ENCODE peak calls at places on chromosomes 13 and 19, in four cellular contexts. J is left ventricle myocardium inferior, G is uterus, I is ovary. Q is an unnamed sample. For H3K4me1 and H3K9me3, the result is how much of the 10 kb centered on the place peaks cover.

GRCh38 chr13:45511310-45512147 is 46.8 kb downstream of the COG3 start:
- DNase-seq in I (no peak), J (no peak), G (no peak), Q (no peak)

GRCh38 chr13:27201661-27202060 is 30.1 kb upstream of the USP12 start:
- DNase-seq in I (no peak), J (no peak), G (no peak), Q (no peak)

GRCh38 chr19:29663861-29664752 is 1.2 kb upstream of the PLEKHF1 start:
- DNase-seq in J (no peak), G (no peak), I (no peak), Q (peak)

GRCh38 chr13:24606486-24607170 is 73.6 kb upstream of the ATP12A start:
- DNase-seq in I (no peak), G (no peak), J (no peak), Q (peak)

GRCh38 chr19:57099199-57099661 is 20.6 kb upstream of the USP29 start:
- DNase-seq in I (peak), G (peak), J (peak), Q (peak)

GRCh38 chr13:109584844-109585361 is 201.5 kb downstream of the IRS2 start:
- DNase-seq in J (no peak), G (no peak), I (no peak), Q (no peak)

GRCh38 chr13:32443111-32443510 is 15.2 kb upstream of the N4BP2L1 start:
- DNase-seq in G (no peak), J (no peak), I (no peak), Q (no peak)

GRCh38 chr13:24610956-24611355 is 69.3 kb upstream of the ATP12A start:
- DNase-seq in I (no peak), G (no peak), J (no peak), Q (no peak)

GRCh38 chr19:38384209-38385027 is 3.4 kb downstream of the GGN start:
- DNase-seq in J (no peak), G (no peak), I (no peak), Q (no peak)

GRCh38 chr19:20247016-20247683 is 80.1 kb downstream of the ZNF486 start:
- DNase-seq in G (peak), J (peak), I (peak), Q (peak)

GRCh38 chr19:30896551-30896950 is 452.7 kb downstream of the TSHZ3 start:
- DNase-seq in J (no peak), I (no peak), G (no peak), Q (no peak)

GRCh38 chr19:19655051-19655594 is 8.4 kb downstream of the ATP13A1 start:
- DNase-seq in I (no peak), G (no peak), J (no peak), Q (peak)

GRCh38 chr19:13847033-13847899 is 29.7 kb upstream of the NANOS3 start:
- DNase-seq in I (peak), J (peak), G (peak), Q (peak)

GRCh38 chr13:23697772-23698313 is 127.6 kb downstream of the TNFRSF19 start:
- DNase-seq in J (no peak), G (no peak), I (no peak), Q (no peak)

GRCh38 chr13:82654851-82655517 is 1227.3 kb downstream of the SLITRK1 start:
- DNase-seq in I (peak), G (peak), J (peak), Q (peak)

GRCh38 chr19:47766359-47766620 is 12.2 kb upstream of the SELENOW start:
- DNase-seq in I (peak), G (no peak), J (no peak), Q (no peak)

GRCh38 chr13:82076421-82076820 is 1735.5 kb upstream of the SPRY2 start:
- DNase-seq in G (no peak), J (no peak), I (no peak), Q (no peak)

GRCh38 chr13:81116461-81117282 is 775.7 kb upstream of the SPRY2 start:
- DNase-seq in G (no peak), I (no peak), J (no peak), Q (no peak)

GRCh38 chr19:2977686-2978466 is 512 bp downstream of the TLE6 start:
- DNase-seq in G (no peak), I (no peak), J (no peak), Q (no peak)

GRCh38 chr13:45540864-45541263 is 74.7 kb downstream of the ERICH6B start:
- DNase-seq in G (no peak), I (no peak), J (no peak), Q (no peak)

GRCh38 chr13:83879431-83880171 is 2.7 kb downstream of the SLITRK1 start:
- DNase-seq in J (no peak), I (no peak), G (no peak), Q (no peak)

GRCh38 chr19:40799558-40800338 is 757 bp downstream of the EGLN2 start:
- DNase-seq in G (no peak), I (peak), J (peak), Q (peak)

GRCh38 chr13:33787051-33787591 is 30.8 kb upstream of the RFC3 start:
- DNase-seq in J (no peak), G (no peak), I (no peak), Q (no peak)

GRCh38 chr13:33678906-33679657 is 138.9 kb upstream of the RFC3 start:
- DNase-seq in I (peak), J (peak), G (peak), Q (peak)

GRCh38 chr13:77894743-77895142 is 23.9 kb downstream of the EDNRB start:
- DNase-seq in J (no peak), G (no peak), I (no peak), Q (no peak)

GRCh38 chr13:114148521-114148855 is 16.1 kb upstream of the RASA3 start:
- DNase-seq in G (no peak), I (no peak), J (no peak), Q (no peak)

GRCh38 chr19:27865927-27866777 is 1346.8 kb downstream of the UQCRFS1 start:
- DNase-seq in G (no peak), J (no peak), I (no peak), Q (no peak)

GRCh38 chr19:961866-962620 is 22.1 kb upstream of the WDR18 start:
- DNase-seq in J (no peak), G (no peak), I (no peak), Q (peak)

GRCh38 chr13:54805743-54806142 is 1777.1 kb downstream of the OLFM4 start:
- DNase-seq in I (no peak), G (no peak), J (no peak), Q (no peak)

DNA sequence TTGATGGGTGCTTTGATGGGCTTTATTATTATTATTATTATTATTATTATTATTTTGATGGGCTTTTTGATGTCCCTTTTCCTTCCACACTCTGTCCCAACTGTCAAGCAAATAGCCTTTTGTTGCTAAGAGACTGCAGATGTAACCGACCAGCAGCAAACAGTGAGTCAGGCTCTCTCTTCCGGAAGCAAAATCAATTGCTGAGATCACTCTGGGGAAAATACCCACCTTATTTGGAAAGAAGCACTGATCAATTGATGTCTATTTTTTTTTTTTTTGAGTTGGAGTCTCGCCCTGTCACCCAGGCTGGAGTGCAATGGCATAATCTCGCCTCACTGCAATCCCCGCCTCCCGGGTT is 2.9 kb downstream of the LDLR start:
- DNase-seq in I (no peak), G (no peak), J (no peak), Q (no peak)
- H3K4me1 ChIP-seq in I (under half), G (under half), J (half or more), Q (under half)

GRCh38 chr19:34834513-34834912 is 61.5 kb upstream of the ZNF599 start:
- DNase-seq in J (no peak), I (no peak), G (no peak), Q (no peak)

GRCh38 chr19:34838753-34839431 is 65.9 kb upstream of the ZNF599 start:
- DNase-seq in G (no peak), I (no peak), J (no peak), Q (peak)

GRCh38 chr19:34835952-34836351 is 62.9 kb upstream of the ZNF599 start:
- DNase-seq in I (no peak), G (no peak), J (no peak), Q (no peak)

GRCh38 chr19:34838248-34838647 is 65.2 kb upstream of the ZNF599 start:
- DNase-seq in G (no peak), I (no peak), J (no peak), Q (no peak)

GRCh38 chr19:34837262-34837661 is 64.2 kb upstream of the ZNF599 start:
- DNase-seq in J (peak), G (no peak), I (peak), Q (peak)
- H3K27ac ChIP-seq in J (peak), G (no peak), I (no peak), Q (no peak)

GRCh38 chr13:18954254-18954653 is 227.4 kb downstream of the TUBA3C start:
- DNase-seq in I (no peak), J (no peak), G (no peak), Q (no peak)

GRCh38 chr13:18953139-18953930 is 228.3 kb downstream of the TUBA3C start:
- DNase-seq in J (no peak), G (no peak), I (no peak), Q (no peak)

GRCh38 chr13:18959229-18959628 is 222.4 kb downstream of the TUBA3C start:
- DNase-seq in I (no peak), J (no peak), G (no peak), Q (no peak)

GRCh38 chr13:18959996-18960395 is 221.6 kb downstream of the TUBA3C start:
- DNase-seq in J (no peak), G (no peak), I (no peak), Q (no peak)

DNA sequence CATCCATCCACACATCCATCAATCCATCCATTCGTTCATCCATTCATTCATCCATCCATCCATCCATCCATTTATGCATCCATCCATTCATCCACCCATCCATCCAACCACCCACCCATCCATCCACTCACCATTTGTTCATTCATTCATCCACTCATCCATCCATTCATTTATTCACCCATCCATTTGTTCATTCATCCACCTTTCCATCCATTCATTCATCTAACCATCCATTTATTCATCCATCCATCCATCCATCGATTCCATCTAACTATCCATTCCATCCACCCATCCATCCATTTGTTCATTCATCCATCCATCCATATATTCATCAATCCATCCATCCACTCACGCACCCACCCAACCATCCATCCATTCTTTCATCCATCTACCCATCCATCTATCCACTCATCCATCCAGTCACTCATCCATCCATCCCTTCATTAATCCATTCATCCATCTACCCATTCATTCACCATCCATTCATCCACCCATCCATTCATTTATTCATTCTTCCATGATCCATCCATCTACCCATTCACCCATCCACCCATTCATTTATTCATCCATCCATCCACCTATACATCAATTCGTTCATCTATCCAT is 225.0 kb downstream of the TUBA3C start:
- DNase-seq in G (no peak), I (no peak), J (no peak), Q (no peak)
- H3K9me3 ChIP-seq in G (under half), I (under half), J (under half), Q (under half)

DNA sequence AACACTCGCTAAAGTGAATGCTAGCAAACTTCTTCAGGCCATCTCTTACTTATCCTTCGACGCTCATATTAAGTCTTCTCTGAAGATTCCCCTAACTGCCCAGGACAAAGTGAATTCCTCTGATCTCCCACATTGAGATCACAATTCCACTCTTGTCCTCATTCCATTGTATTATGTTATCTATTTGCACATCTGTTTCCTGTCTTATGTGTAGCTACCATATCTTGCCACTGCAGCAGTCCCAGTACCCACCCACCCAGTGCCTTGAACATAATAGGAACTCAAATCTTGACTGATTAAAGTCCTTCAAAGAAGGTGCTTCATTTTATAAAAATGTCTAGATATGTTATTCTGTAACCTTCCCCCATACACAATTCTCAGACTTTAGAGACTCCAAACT is 702.3 kb downstream of the DIAPH3 start:
- DNase-seq in I (no peak), J (no peak), G (no peak), Q (no peak)
- H3K4me1 ChIP-seq in I (under half), J (under half), G (under half), Q (under half)

GRCh38 chr13:99663908-99664307 is 162.6 kb downstream of the TM9SF2 start:
- DNase-seq in I (no peak), G (no peak), J (no peak), Q (no peak)

GRCh38 chr13:99663185-99663825 is 162.0 kb downstream of the TM9SF2 start:
- DNase-seq in G (no peak), J (no peak), I (no peak), Q (no peak)

GRCh38 chr13:99661791-99662190 is 160.5 kb downstream of the TM9SF2 start:
- DNase-seq in G (no peak), J (no peak), I (no peak), Q (no peak)

GRCh38 chr13:99660101-99660500 is 158.8 kb downstream of the TM9SF2 start:
- DNase-seq in I (no peak), J (no peak), G (no peak), Q (no peak)

GRCh38 chr13:99662678-99663077 is 161.4 kb downstream of the TM9SF2 start:
- DNase-seq in G (no peak), J (no peak), I (no peak), Q (no peak)
- H3K27ac ChIP-seq in G (no peak), J (no peak), I (no peak), Q (no peak)

GRCh38 chr19:15683411-15683810 is 10.5 kb downstream of the CYP4F12 start:
- DNase-seq in G (no peak), I (no peak), J (no peak), Q (no peak)
- H3K9me3 ChIP-seq in G (under half), I (under half), J (under half), Q (under half)

DNA sequence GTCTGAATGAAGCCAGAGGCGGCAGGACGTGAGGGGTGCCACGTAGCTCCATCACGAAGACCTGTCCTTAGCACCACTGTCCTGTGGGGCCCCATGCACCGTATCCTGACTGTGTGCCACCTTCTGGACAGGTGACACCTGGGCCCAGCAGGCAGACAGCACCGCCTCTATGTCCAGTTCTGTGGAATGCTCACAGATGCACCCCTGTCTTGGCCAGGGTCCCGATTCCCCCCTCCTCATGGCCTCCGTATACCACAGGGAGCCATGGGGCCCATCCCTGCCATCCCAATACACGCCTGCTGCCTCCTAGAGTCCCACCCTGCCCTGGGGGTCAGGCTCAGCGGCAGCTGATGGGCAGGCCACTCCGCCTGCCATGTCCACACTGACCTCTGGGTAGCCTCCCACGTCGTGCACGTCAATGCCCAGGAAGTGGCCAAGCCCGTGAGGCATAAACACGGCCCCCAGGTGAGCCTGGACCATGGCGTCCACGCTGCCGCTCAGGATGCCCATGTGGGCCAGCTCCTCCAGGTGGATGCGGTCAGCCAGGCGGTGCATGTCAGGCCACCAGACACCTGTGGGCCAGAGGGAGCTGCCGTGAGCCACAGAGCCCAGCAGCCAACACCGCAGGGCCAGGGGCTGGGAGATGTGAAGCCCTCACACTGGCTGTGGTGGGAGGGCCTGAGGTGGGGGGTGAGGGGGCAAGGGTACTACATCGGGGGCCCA is 17.6 kb downstream of the CEBPG start:
- DNase-seq in G (no peak), J (peak), I (peak), Q (peak)
- H3K4me1 ChIP-seq in G (under half), J (half or more), I (under half), Q (under half)

GRCh38 chr19:11291415-11291814 is 4.5 kb upstream of the TSPAN16 start:
- DNase-seq in J (no peak), G (no peak), I (no peak), Q (no peak)

GRCh38 chr19:11295665-11296245 is at the start of gene TSPAN16:
- DNase-seq in J (no peak), G (no peak), I (no peak), Q (peak)

GRCh38 chr19:11291991-11292390 is 4.0 kb upstream of the TSPAN16 start:
- DNase-seq in G (no peak), I (no peak), J (no peak), Q (no peak)

GRCh38 chr19:11295180-11295579 is 780 bp upstream of the TSPAN16 start:
- DNase-seq in G (no peak), I (no peak), J (no peak), Q (peak)

DNA sequence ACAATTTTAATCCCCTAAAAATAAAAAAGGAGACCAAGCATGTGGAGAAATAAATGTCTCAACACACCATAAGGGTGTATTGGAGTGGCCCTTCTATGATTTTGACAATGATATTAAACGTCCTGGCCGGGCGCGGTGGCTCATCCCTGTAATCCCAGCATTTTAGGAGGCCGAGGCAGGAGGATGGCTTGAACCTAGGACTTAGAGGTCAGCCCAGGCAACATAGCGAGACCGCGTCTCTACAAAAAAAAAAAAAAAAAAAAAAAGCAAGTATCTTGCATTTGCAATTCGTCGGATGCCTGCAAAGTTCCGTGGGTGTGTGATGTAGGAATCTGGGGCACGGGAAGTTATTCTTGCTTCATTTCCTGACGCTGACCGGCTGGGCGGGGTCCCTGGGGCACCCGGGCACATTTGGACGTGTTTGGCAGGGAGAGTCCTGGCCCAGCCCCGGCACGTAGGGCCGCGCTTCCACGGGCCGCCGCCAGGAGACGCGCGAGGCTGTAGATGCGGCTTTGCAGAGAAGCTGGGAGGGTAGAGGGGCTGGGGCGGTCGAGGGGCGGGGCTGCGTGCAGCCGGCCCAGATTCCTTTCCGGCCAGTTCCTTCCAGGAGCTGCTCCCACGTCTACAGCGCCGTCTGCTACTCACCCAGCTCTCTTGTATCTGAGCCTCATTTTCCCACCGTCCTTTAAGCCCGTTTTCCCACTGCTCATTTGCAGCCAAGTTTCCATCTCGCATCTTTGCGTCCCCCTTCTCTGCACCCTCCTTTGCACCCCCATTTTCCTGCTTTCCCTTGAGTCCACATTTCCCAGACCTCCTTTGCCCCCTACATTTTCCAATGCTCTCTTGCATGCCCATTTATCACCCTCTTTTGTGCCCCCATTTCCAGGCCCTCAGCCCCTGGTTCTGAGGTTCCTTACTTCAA is 2.2 kb upstream of the TSPAN16 start:
- DNase-seq in G (peak), J (peak), I (peak), Q (peak)
- H3K27ac ChIP-seq in G (peak), J (peak), I (no peak), Q (peak)

Q was measured in right cardiac atrium.